ENCODE peak calls at places on chromosomes 2 and 18, in six cellular contexts. B, Y, E, H, V and S are unnamed samples.

GRCh38 chr2:207767461-207768167 is 2.1 kb downstream of the FZD5 start:
- DNase-seq in B (no peak), Y (no peak), E (peak; percentile 48), H (no peak), V (peak; percentile 59), S (no peak)

GRCh38 chr2:25664531-25665307 is 8.7 kb downstream of the DTNB start:
- DNase-seq in B (peak; percentile 27), Y (peak; percentile 62), E (no peak), H (no peak), V (peak; percentile 59), S (peak; percentile 92)

GRCh38 chr2:200177971-200178911 is 128.3 kb upstream of the SPATS2L start:
- DNase-seq in B (no peak), Y (no peak), E (peak; percentile 48), H (no peak), V (no peak), S (no peak)

GRCh38 chr2:67400560-67401464 is 3.7 kb downstream of the ETAA1 start:
- DNase-seq in B (no peak), Y (no peak), E (no peak), H (no peak), V (no peak), S (no peak)

GRCh38 chr2:85129861-85130260 is 3.3 kb upstream of the TCF7L1 start:
- DNase-seq in B (no peak), Y (no peak), E (no peak), H (no peak), V (no peak), S (no peak)

GRCh38 chr2:218954541-218955300 is 4.7 kb upstream of the CDK5R2 start:
- DNase-seq in B (no peak), Y (no peak), E (no peak), H (no peak), V (no peak), S (no peak)

GRCh38 chr2:231575612-231576256 is 16.9 kb upstream of the TEX44 start:
- DNase-seq in B (no peak), Y (no peak), E (no peak), H (no peak), V (no peak), S (no peak)

GRCh38 chr18:28175930-28176673 is 828 bp downstream of the CDH2 start:
- DNase-seq in B (no peak), Y (no peak), E (peak; percentile 79), H (no peak), V (no peak), S (no peak)

GRCh38 chr2:207254526-207255464 is 89.0 kb upstream of the KLF7 start:
- DNase-seq in B (no peak), Y (peak; percentile 57), E (no peak), H (no peak), V (no peak), S (no peak)

GRCh38 chr2:232698552-232699091 is 1.5 kb downstream of the GIGYF2 start:
- DNase-seq in B (no peak), Y (no peak), E (no peak), H (no peak), V (no peak), S (no peak)

GRCh38 chr2:231483398-231484329 is 19.4 kb upstream of the NCL start:
- DNase-seq in B (no peak), Y (no peak), E (no peak), H (no peak), V (peak; percentile 58), S (no peak)

GRCh38 chr2:212027681-212028628 is 510.6 kb downstream of the ERBB4 start:
- DNase-seq in B (no peak), Y (peak; percentile 27), E (no peak), H (no peak), V (no peak), S (no peak)

GRCh38 chr2:179096090-179096489 is 46.2 kb upstream of the CCDC141 start:
- DNase-seq in B (no peak), Y (no peak), E (no peak), H (no peak), V (no peak), S (no peak)

GRCh38 chr2:230130668-230131364 is 62.1 kb upstream of the SLC16A14 start:
- DNase-seq in B (no peak), Y (peak; percentile 78), E (no peak), H (no peak), V (peak; percentile 79), S (no peak)